ENCODE peak calls at places on chromosomes 11 and 22, in nine cellular contexts. One of them, this sample, is unnamed.

GRCh38 chr11:65727865-65728264 is 7.3 kb upstream of the RNASEH2C start:
- DNase-seq in lower lobe of right lung: no peak
- DNase-seq in HCT116: no peak
- DNase-seq in colonic mucosa: no peak
- DNase-seq in GM23338: no peak
- DNase-seq in body of pancreas: no peak
- DNase-seq in left ventricle myocardium inferior: no peak
- DNase-seq in kidney: no peak
- DNase-seq in Panc1: no peak
- DNase-seq in this sample: no peak

GRCh38 chr22:22820626-22821025 is 67.0 kb upstream of the IGLL5 start:
- DNase-seq in lower lobe of right lung: no peak
- DNase-seq in HCT116: no peak
- DNase-seq in colonic mucosa: no peak
- DNase-seq in GM23338: no peak
- DNase-seq in body of pancreas: no peak
- DNase-seq in left ventricle myocardium inferior: no peak
- DNase-seq in kidney: no peak
- DNase-seq in Panc1: no peak
- DNase-seq in this sample: no peak

GRCh38 chr11:76750746-76751145 is 32.4 kb upstream of the TSKU start:
- DNase-seq in lower lobe of right lung: no peak
- DNase-seq in HCT116: no peak
- DNase-seq in colonic mucosa: no peak
- DNase-seq in GM23338: no peak
- DNase-seq in body of pancreas: no peak
- DNase-seq in left ventricle myocardium inferior: no peak
- DNase-seq in kidney: no peak
- DNase-seq in Panc1: no peak
- DNase-seq in this sample: no peak

GRCh38 chr11:3609416-3610265 is 32.2 kb downstream of the ART5 start:
- DNase-seq in lower lobe of right lung: no peak
- DNase-seq in HCT116: peak; percentile 35
- DNase-seq in colonic mucosa: peak; percentile 43
- DNase-seq in GM23338: peak; percentile 76
- DNase-seq in body of pancreas: peak; percentile 22
- DNase-seq in left ventricle myocardium inferior: no peak
- DNase-seq in kidney: no peak
- DNase-seq in Panc1: peak; percentile 72
- DNase-seq in this sample: no peak

GRCh38 chr11:58787903-58788302 is 56.2 kb upstream of the GLYAT start:
- DNase-seq in lower lobe of right lung: no peak
- DNase-seq in HCT116: no peak
- DNase-seq in colonic mucosa: no peak
- DNase-seq in GM23338: no peak
- DNase-seq in body of pancreas: no peak
- DNase-seq in left ventricle myocardium inferior: no peak
- DNase-seq in kidney: no peak
- DNase-seq in Panc1: no peak
- DNase-seq in this sample: peak; percentile 99

GRCh38 chr22:31160328-31160978 is 471 bp downstream of the RNF185 start:
- DNase-seq in lower lobe of right lung: no peak
- DNase-seq in HCT116: no peak
- DNase-seq in colonic mucosa: peak; percentile 38
- DNase-seq in GM23338: no peak
- DNase-seq in body of pancreas: no peak
- DNase-seq in left ventricle myocardium inferior: no peak
- DNase-seq in kidney: peak; percentile 73
- DNase-seq in Panc1: no peak
- DNase-seq in this sample: no peak

GRCh38 chr11:1589996-1590395 is 4.9 kb upstream of the KRTAP5-1 start:
- DNase-seq in lower lobe of right lung: no peak
- DNase-seq in HCT116: no peak
- DNase-seq in colonic mucosa: no peak
- DNase-seq in GM23338: no peak
- DNase-seq in body of pancreas: no peak
- DNase-seq in left ventricle myocardium inferior: no peak
- DNase-seq in kidney: peak; percentile 39
- DNase-seq in Panc1: no peak
- DNase-seq in this sample: no peak

GRCh38 chr11:99432677-99433076 is 411.9 kb downstream of the CNTN5 start:
- DNase-seq in lower lobe of right lung: no peak
- DNase-seq in HCT116: no peak
- DNase-seq in colonic mucosa: no peak
- DNase-seq in GM23338: no peak
- DNase-seq in body of pancreas: no peak
- DNase-seq in left ventricle myocardium inferior: no peak
- DNase-seq in kidney: no peak
- DNase-seq in Panc1: no peak
- DNase-seq in this sample: no peak

GRCh38 chr11:58636587-58636986 is 14.1 kb downstream of the CNTF start:
- DNase-seq in lower lobe of right lung: no peak
- DNase-seq in HCT116: no peak
- DNase-seq in colonic mucosa: no peak
- DNase-seq in GM23338: no peak
- DNase-seq in body of pancreas: no peak
- DNase-seq in left ventricle myocardium inferior: no peak
- DNase-seq in kidney: no peak
- DNase-seq in Panc1: no peak
- DNase-seq in this sample: no peak

GRCh38 chr11:126766425-126766824 is 234.1 kb downstream of the KIRREL3 start:
- DNase-seq in lower lobe of right lung: no peak
- DNase-seq in HCT116: no peak
- DNase-seq in colonic mucosa: peak; percentile 23
- DNase-seq in GM23338: peak; percentile 17
- DNase-seq in body of pancreas: no peak
- DNase-seq in left ventricle myocardium inferior: no peak
- DNase-seq in kidney: no peak
- DNase-seq in Panc1: no peak
- DNase-seq in this sample: no peak

GRCh38 chr11:126765196-126765595 is 235.4 kb downstream of the KIRREL3 start:
- DNase-seq in lower lobe of right lung: no peak
- DNase-seq in HCT116: no peak
- DNase-seq in colonic mucosa: no peak
- DNase-seq in GM23338: no peak
- DNase-seq in body of pancreas: no peak
- DNase-seq in left ventricle myocardium inferior: no peak
- DNase-seq in kidney: no peak
- DNase-seq in Panc1: no peak
- DNase-seq in this sample: no peak

GRCh38 chr11:126768702-126769101 is 231.9 kb downstream of the KIRREL3 start:
- DNase-seq in lower lobe of right lung: no peak
- DNase-seq in HCT116: no peak
- DNase-seq in colonic mucosa: no peak
- DNase-seq in GM23338: no peak
- DNase-seq in body of pancreas: no peak
- DNase-seq in left ventricle myocardium inferior: no peak
- DNase-seq in kidney: no peak
- DNase-seq in Panc1: no peak
- DNase-seq in this sample: no peak

GRCh38 chr11:126764221-126764620 is 236.3 kb downstream of the KIRREL3 start:
- DNase-seq in lower lobe of right lung: no peak
- DNase-seq in HCT116: no peak
- DNase-seq in colonic mucosa: no peak
- DNase-seq in GM23338: no peak
- DNase-seq in body of pancreas: no peak
- DNase-seq in left ventricle myocardium inferior: no peak
- DNase-seq in kidney: no peak
- DNase-seq in Panc1: no peak
- DNase-seq in this sample: no peak
- TF ChIP-seq CTCF in lower lobe of right lung: no peak
- TF ChIP-seq CTCF in HCT116: no peak
- TF ChIP-seq CTCF in colonic mucosa: no peak
- TF ChIP-seq CTCF in GM23338: peak; percentile 32
- TF ChIP-seq CTCF in body of pancreas: no peak
- TF ChIP-seq CTCF in left ventricle myocardium inferior: no peak
- TF ChIP-seq CTCF in kidney: no peak
- TF ChIP-seq CTCF in Panc1: peak; percentile 26
- TF ChIP-seq CTCF in this sample: no peak

GRCh38 chr11:12235080-12235479 is 124.7 kb downstream of the MICAL2 start:
- DNase-seq in lower lobe of right lung: no peak
- DNase-seq in HCT116: no peak
- DNase-seq in colonic mucosa: no peak
- DNase-seq in GM23338: no peak
- DNase-seq in body of pancreas: no peak
- DNase-seq in left ventricle myocardium inferior: no peak
- DNase-seq in kidney: no peak
- DNase-seq in Panc1: no peak
- DNase-seq in this sample: no peak

GRCh38 chr11:12237381-12237784 is 127.0 kb downstream of the MICAL2 start:
- DNase-seq in lower lobe of right lung: no peak
- DNase-seq in HCT116: no peak
- DNase-seq in colonic mucosa: no peak
- DNase-seq in GM23338: no peak
- DNase-seq in body of pancreas: no peak
- DNase-seq in left ventricle myocardium inferior: no peak
- DNase-seq in kidney: no peak
- DNase-seq in Panc1: no peak
- DNase-seq in this sample: no peak

GRCh38 chr11:12235549-12235944 is 125.2 kb downstream of the MICAL2 start:
- DNase-seq in lower lobe of right lung: no peak
- DNase-seq in HCT116: no peak
- DNase-seq in colonic mucosa: no peak
- DNase-seq in GM23338: no peak
- DNase-seq in body of pancreas: no peak
- DNase-seq in left ventricle myocardium inferior: no peak
- DNase-seq in kidney: no peak
- DNase-seq in Panc1: no peak
- DNase-seq in this sample: no peak

GRCh38 chr11:12235945-12236743 is 125.8 kb downstream of the MICAL2 start:
- DNase-seq in lower lobe of right lung: no peak
- DNase-seq in HCT116: peak; percentile 32
- DNase-seq in colonic mucosa: no peak
- DNase-seq in GM23338: peak; percentile 73
- DNase-seq in body of pancreas: no peak
- DNase-seq in left ventricle myocardium inferior: no peak
- DNase-seq in kidney: no peak
- DNase-seq in Panc1: peak; percentile 32
- DNase-seq in this sample: peak; percentile 28

GRCh38 chr11:12236744-12237101 is 126.3 kb downstream of the MICAL2 start:
- DNase-seq in lower lobe of right lung: no peak
- DNase-seq in HCT116: no peak
- DNase-seq in colonic mucosa: no peak
- DNase-seq in GM23338: no peak
- DNase-seq in body of pancreas: no peak
- DNase-seq in left ventricle myocardium inferior: no peak
- DNase-seq in kidney: no peak
- DNase-seq in Panc1: no peak
- DNase-seq in this sample: no peak
- H3K4me1 ChIP-seq in lower lobe of right lung: peaks cover 34% of the 10 kb centered on the region
- H3K4me1 ChIP-seq in HCT116: peaks cover 4% of the 10 kb centered on the region
- H3K4me1 ChIP-seq in colonic mucosa: peaks cover 5% of the 10 kb centered on the region
- H3K4me1 ChIP-seq in GM23338: no peaks in the 10 kb centered on the region
- H3K4me1 ChIP-seq in body of pancreas: peaks cover 37% of the 10 kb centered on the region
- H3K4me1 ChIP-seq in left ventricle myocardium inferior: peaks cover 55% of the 10 kb centered on the region
- H3K4me1 ChIP-seq in kidney: no peaks in the 10 kb centered on the region
- H3K4me1 ChIP-seq in Panc1: peaks cover 13% of the 10 kb centered on the region
- H3K4me1 ChIP-seq in this sample: peaks cover 10% of the 10 kb centered on the region

GRCh38 chr11:31240340-31240904 is 129.1 kb downstream of the DCDC1 start:
- DNase-seq in lower lobe of right lung: no peak
- DNase-seq in HCT116: peak; percentile 59
- DNase-seq in colonic mucosa: no peak
- DNase-seq in GM23338: peak; percentile 80
- DNase-seq in body of pancreas: peak; percentile 18
- DNase-seq in left ventricle myocardium inferior: no peak
- DNase-seq in kidney: no peak
- DNase-seq in Panc1: peak; percentile 18
- DNase-seq in this sample: no peak

GRCh38 chr11:31233425-31233824 is 136.1 kb downstream of the DCDC1 start:
- DNase-seq in lower lobe of right lung: no peak
- DNase-seq in HCT116: peak; percentile 29
- DNase-seq in colonic mucosa: no peak
- DNase-seq in GM23338: peak; percentile 43
- DNase-seq in body of pancreas: no peak
- DNase-seq in left ventricle myocardium inferior: no peak
- DNase-seq in kidney: no peak
- DNase-seq in Panc1: no peak
- DNase-seq in this sample: no peak

GRCh38 chr11:31237819-31238771 is 131.4 kb downstream of the DCDC1 start:
- DNase-seq in lower lobe of right lung: no peak
- DNase-seq in HCT116: no peak
- DNase-seq in colonic mucosa: no peak
- DNase-seq in GM23338: peak; percentile 77
- DNase-seq in body of pancreas: no peak
- DNase-seq in left ventricle myocardium inferior: no peak
- DNase-seq in kidney: no peak
- DNase-seq in Panc1: no peak
- DNase-seq in this sample: no peak

GRCh38 chr11:31236052-31236652 is 133.4 kb downstream of the DCDC1 start:
- DNase-seq in lower lobe of right lung: no peak
- DNase-seq in HCT116: peak; percentile 8
- DNase-seq in colonic mucosa: no peak
- DNase-seq in GM23338: no peak
- DNase-seq in body of pancreas: no peak
- DNase-seq in left ventricle myocardium inferior: no peak
- DNase-seq in kidney: no peak
- DNase-seq in Panc1: no peak
- DNase-seq in this sample: no peak
- TF ChIP-seq CTCF in lower lobe of right lung: peak; percentile 20
- TF ChIP-seq CTCF in HCT116: peak; percentile 34
- TF ChIP-seq CTCF in colonic mucosa: no peak
- TF ChIP-seq CTCF in GM23338: peak; percentile 47
- TF ChIP-seq CTCF in body of pancreas: no peak
- TF ChIP-seq CTCF in left ventricle myocardium inferior: peak; percentile 51
- TF ChIP-seq CTCF in kidney: no peak
- TF ChIP-seq CTCF in Panc1: peak; percentile 57
- TF ChIP-seq CTCF in this sample: peak; percentile 66

GRCh38 chr11:33018005-33018404 is 2.3 kb downstream of the DEPDC7 start:
- DNase-seq in lower lobe of right lung: no peak
- DNase-seq in HCT116: no peak
- DNase-seq in colonic mucosa: no peak
- DNase-seq in GM23338: no peak
- DNase-seq in body of pancreas: no peak
- DNase-seq in left ventricle myocardium inferior: no peak
- DNase-seq in kidney: no peak
- DNase-seq in Panc1: no peak
- DNase-seq in this sample: no peak

GRCh38 chr11:33016654-33017053 is 976 bp downstream of the DEPDC7 start:
- DNase-seq in lower lobe of right lung: no peak
- DNase-seq in HCT116: no peak
- DNase-seq in colonic mucosa: no peak
- DNase-seq in GM23338: no peak
- DNase-seq in body of pancreas: no peak
- DNase-seq in left ventricle myocardium inferior: no peak
- DNase-seq in kidney: no peak
- DNase-seq in Panc1: no peak
- DNase-seq in this sample: no peak

GRCh38 chr11:33015621-33016551 is at the start of gene DEPDC7:
- DNase-seq in lower lobe of right lung: peak; percentile 89
- DNase-seq in HCT116: peak; percentile 75
- DNase-seq in colonic mucosa: peak; percentile 95
- DNase-seq in GM23338: peak; percentile 97
- DNase-seq in body of pancreas: peak; percentile 94
- DNase-seq in left ventricle myocardium inferior: peak; percentile 84
- DNase-seq in kidney: peak; percentile 94
- DNase-seq in Panc1: no peak
- DNase-seq in this sample: peak; percentile 81

GRCh38 chr11:33018840-33019239 is 3.2 kb downstream of the DEPDC7 start:
- DNase-seq in lower lobe of right lung: no peak
- DNase-seq in HCT116: no peak
- DNase-seq in colonic mucosa: no peak
- DNase-seq in GM23338: no peak
- DNase-seq in body of pancreas: no peak
- DNase-seq in left ventricle myocardium inferior: no peak
- DNase-seq in kidney: no peak
- DNase-seq in Panc1: no peak
- DNase-seq in this sample: no peak

GRCh38 chr11:33017478-33017877 is 1.8 kb downstream of the DEPDC7 start:
- DNase-seq in lower lobe of right lung: no peak
- DNase-seq in HCT116: no peak
- DNase-seq in colonic mucosa: no peak
- DNase-seq in GM23338: peak; percentile 28
- DNase-seq in body of pancreas: no peak
- DNase-seq in left ventricle myocardium inferior: no peak
- DNase-seq in kidney: no peak
- DNase-seq in Panc1: no peak
- DNase-seq in this sample: no peak
- H3K4me1 ChIP-seq in lower lobe of right lung: peaks cover 11% of the 10 kb centered on the region
- H3K4me1 ChIP-seq in HCT116: peaks cover 4% of the 10 kb centered on the region
- H3K4me1 ChIP-seq in colonic mucosa: peaks cover 3% of the 10 kb centered on the region
- H3K4me1 ChIP-seq in GM23338: peaks cover 16% of the 10 kb centered on the region
- H3K4me1 ChIP-seq in body of pancreas: peaks cover 31% of the 10 kb centered on the region
- H3K4me1 ChIP-seq in left ventricle myocardium inferior: peaks cover 13% of the 10 kb centered on the region
- H3K4me1 ChIP-seq in kidney: peaks cover 3% of the 10 kb centered on the region
- H3K4me1 ChIP-seq in Panc1: peaks cover 16% of the 10 kb centered on the region
- H3K4me1 ChIP-seq in this sample: peaks cover 10% of the 10 kb centered on the region